ENCODE peak calls at places on chromosomes 13 and 19, in five cellular contexts. S, J, I, F and N are unnamed samples.
A peak's percentile ranks its signal among the peaks of the same experiment; 100 is the strongest.

GRCh38 chr13:101289764-101290163 is 126.5 kb downstream of the NALCN start:
- DNase-seq in J (no peak), I (peak; percentile 11), F (no peak), S (no peak), N (peak; percentile 45)

GRCh38 chr19:8592231-8593009 is 15.2 kb upstream of the MYO1F start:
- DNase-seq in I (peak; percentile 98), J (peak; percentile 92), S (peak; percentile 66), F (peak; percentile 94), N (peak; percentile 75)

GRCh38 chr13:99756281-99756680 is 215.3 kb downstream of the ZIC5 start:
- DNase-seq in J (no peak), S (no peak), F (no peak), I (no peak), N (no peak)

GRCh38 chr19:49580264-49581006 is at the start of gene NOSIP:
- DNase-seq in J (peak; percentile 95), I (peak; percentile 99), S (peak; percentile 88), F (peak; percentile 96), N (peak; percentile 97)

GRCh38 chr19:19628499-19629134 is 597 bp upstream of the LPAR2 start:
- DNase-seq in S (no peak), F (peak; percentile 88), J (peak; percentile 72), I (peak; percentile 25), N (peak; percentile 72)

GRCh38 chr19:12913011-12913561 is 6.0 kb downstream of the SYCE2 start:
- DNase-seq in F (no peak), I (no peak), J (peak; percentile 77), S (no peak), N (peak; percentile 67)

GRCh38 chr19:30088567-30088966 is 146.5 kb downstream of the URI1 start:
- DNase-seq in J (no peak), S (no peak), F (no peak), I (no peak), N (no peak)

GRCh38 chr13:110396476-110396875 is 89.4 kb downstream of the COL4A2 start:
- DNase-seq in F (no peak), I (no peak), J (no peak), S (no peak), N (peak; percentile 91)

GRCh38 chr13:21579754-21580316 is 24.1 kb downstream of the MICU2 start:
- DNase-seq in F (no peak), S (no peak), I (no peak), J (no peak), N (no peak)

GRCh38 chr19:19134687-19135158 is 3.6 kb downstream of the TMEM161A start:
- DNase-seq in F (no peak), J (peak; percentile 67), I (no peak), S (no peak), N (no peak)

GRCh38 chr19:17114414-17114831 is 38.8 kb downstream of the MYO9B start:
- DNase-seq in F (no peak), I (no peak), J (no peak), S (no peak), N (peak; percentile 30)

GRCh38 chr19:51138549-51138979 is 3.5 kb upstream of the SIGLEC7 start:
- DNase-seq in I (no peak), S (no peak), J (peak; percentile 81), F (peak; percentile 89), N (no peak)

GRCh38 chr13:106530907-106531520 is 4.4 kb downstream of the EFNB2 start:
- DNase-seq in I (no peak), F (no peak), J (no peak), S (no peak), N (no peak)

GRCh38 chr19:39021063-39021462 is 11.3 kb downstream of the FBXO27 start:
- DNase-seq in J (no peak), I (no peak), S (no peak), F (no peak), N (no peak)

GRCh38 chr13:90633849-90634248 is 713.6 kb upstream of the MIR17HG start:
- DNase-seq in F (no peak), S (no peak), I (no peak), J (no peak), N (no peak)

GRCh38 chr19:33387351-33388230 is 14.1 kb downstream of the CEBPG start:
- DNase-seq in J (no peak), F (no peak), I (no peak), S (no peak), N (no peak)

GRCh38 chr13:23450340-23451046 is 17.0 kb upstream of the SACS start:
- DNase-seq in J (no peak), I (no peak), S (no peak), F (no peak), N (no peak)

GRCh38 chr19:681029-681626 is 4.9 kb downstream of the FSTL3 start:
- DNase-seq in J (peak; percentile 92), S (peak; percentile 40), F (peak; percentile 93), I (no peak), N (no peak)

GRCh38 chr13:50449465-50449864 is 394.0 kb downstream of the DLEU7 start:
- DNase-seq in I (no peak), F (no peak), J (no peak), S (no peak), N (no peak)

GRCh38 chr19:2554856-2555255 is 78.9 kb downstream of the GADD45B start:
- DNase-seq in J (peak; percentile 24), F (peak; percentile 39), I (no peak), S (no peak), N (peak; percentile 24)

GRCh38 chr19:38577826-38578225 is 39.9 kb downstream of the MAP4K1 start:
- DNase-seq in F (no peak), I (no peak), J (no peak), S (no peak), N (no peak)

GRCh38 chr19:38665950-38666661 is 18.7 kb downstream of the ACTN4 start:
- DNase-seq in J (peak; percentile 79), I (peak; percentile 86), F (peak; percentile 78), S (no peak), N (no peak)

GRCh38 chr13:23456437-23456836 is 22.9 kb upstream of the SACS start:
- DNase-seq in F (no peak), S (no peak), I (no peak), J (no peak), N (no peak)

GRCh38 chr19:39502640-39503417 is 4.1 kb downstream of the DLL3 start:
- DNase-seq in F (peak; percentile 91), J (peak; percentile 77), S (no peak), I (peak; percentile 94), N (peak; percentile 70)

GRCh38 chr19:5466814-5467291 is 11.6 kb downstream of the ZNRF4 start:
- DNase-seq in F (no peak), J (no peak), S (no peak), I (no peak), N (no peak)

GRCh38 chr19:19528721-19529490 is at the start of gene YJEFN3:
- DNase-seq in J (no peak), I (no peak), F (no peak), S (no peak), N (no peak)

GRCh38 chr13:74070065-74070464 is 64.1 kb downstream of the KLF12 start:
- DNase-seq in J (no peak), F (no peak), S (no peak), I (no peak), N (no peak)

GRCh38 chr13:109747524-109747923 is 38.9 kb downstream of the IRS2 start:
- DNase-seq in J (no peak), I (no peak), F (no peak), S (no peak), N (no peak)

GRCh38 chr13:112648966-112649690 is 40.7 kb upstream of the ATP11A start:
- DNase-seq in I (no peak), J (peak; percentile 43), S (no peak), F (no peak), N (no peak)

GRCh38 chr19:29121684-29122083 is 91.3 kb downstream of the UQCRFS1 start:
- DNase-seq in F (no peak), J (no peak), I (peak; percentile 31), S (no peak), N (peak; percentile 26)

GRCh38 chr19:16428372-16429036 is 43.3 kb downstream of the EPS15L1 start:
- DNase-seq in S (no peak), I (no peak), F (no peak), J (no peak), N (no peak)

GRCh38 chr13:81302677-81303076 is 961.8 kb upstream of the SPRY2 start:
- DNase-seq in F (no peak), J (no peak), S (no peak), I (no peak), N (no peak)

GRCh38 chr13:105063676-105064075 is 1471.8 kb downstream of the EFNB2 start:
- DNase-seq in S (no peak), I (no peak), J (no peak), F (no peak), N (no peak)
- H3K4me3 ChIP-seq in S (no peak overlapping the region), I (no peak overlapping the region), J (no peak overlapping the region), F (no peak overlapping the region), N (no peak overlapping the region)

GRCh38 chr13:39499580-39499979 is 103.4 kb downstream of the LHFPL6 start:
- DNase-seq in F (no peak), S (no peak), J (no peak), I (no peak), N (no peak)
- TF ChIP-seq CTCF in F (no peak), S (no peak), J (no peak), I (no peak), N (no peak)

GRCh38 chr19:10513223-10513622 is 4.0 kb downstream of the S1PR5 start:
- DNase-seq in J (no peak), F (no peak), S (no peak), I (no peak), N (no peak)
- H3K4me3 ChIP-seq in J (no peak overlapping the region), F (no peak overlapping the region), S (no peak overlapping the region), I (no peak overlapping the region), N (no peak overlapping the region)

GRCh38 chr19:7534531-7534980 is 961 bp upstream of the PNPLA6 start:
- DNase-seq in J (peak; percentile 61), F (no peak), S (peak; percentile 64), I (peak; percentile 78), N (peak; percentile 83)
- TF ChIP-seq CTCF in J (no peak), F (no peak), S (peak; percentile 48), I (peak; percentile 16), N (peak; percentile 4)

DNA sequence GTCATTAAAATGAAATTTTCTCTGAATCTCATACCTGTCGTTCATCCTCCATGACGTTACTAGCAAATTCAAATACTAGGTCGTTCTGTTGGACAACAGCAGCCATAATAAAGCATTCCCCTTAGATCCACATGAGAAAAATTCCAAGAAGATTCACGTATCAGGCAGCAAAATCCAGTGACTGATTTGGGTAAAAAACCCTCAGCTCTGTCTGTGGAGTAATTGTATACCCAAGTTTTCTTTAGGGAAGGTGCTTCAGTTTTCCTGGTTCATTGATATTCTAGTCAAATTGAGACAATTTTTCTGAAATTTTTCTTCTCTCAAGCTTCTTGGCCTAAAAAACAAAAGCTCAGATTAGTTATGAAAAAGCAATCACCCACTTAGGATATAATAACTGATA is 37.2 kb downstream of the ELF1 start:
- DNase-seq in F (no peak), I (no peak), S (no peak), J (no peak), N (no peak)
- H3K4me3 ChIP-seq in F (peak overlapping the region; percentile 47), I (no peak overlapping the region), S (no peak overlapping the region), J (peak overlapping the region; percentile 45), N (no peak overlapping the region)

GRCh38 chr13:46146898-46147297 is 35.1 kb downstream of the LCP1 start:
- DNase-seq in I (peak; percentile 30), S (no peak), J (no peak), F (no peak), N (peak; percentile 18)
- TF ChIP-seq CTCF in I (peak; percentile 27), S (peak; percentile 31), J (peak; percentile 18), F (no peak), N (peak; percentile 32)